ENCODE peak calls at places on chromosomes 16 and 17, in four cellular contexts. S is progenitor cell of endocrine pancreas, O is posterior cingulate gyrus, J is AG08395. B is an unnamed sample.

GRCh38 chr16:72332926-72333325 is 161.0 kb upstream of the PMFBP1 start:
- DNase-seq in J (no peak), O (peak), S (no peak), B (no peak)

GRCh38 chr16:1414532-1415265 is at the start of gene UNKL:
- DNase-seq in O (no peak), J (peak), S (peak), B (peak)

GRCh38 chr16:69859105-69859969 is 91.8 kb upstream of the CLEC18A start:
- DNase-seq in J (no peak), O (no peak), S (no peak), B (peak)

GRCh38 chr17:78416311-78416711 is 37.9 kb downstream of the PGS1 start:
- DNase-seq in O (no peak), S (no peak), J (no peak), B (no peak)

GRCh38 chr17:59028328-59028727 is 78.4 kb downstream of the TRIM37 start:
- DNase-seq in S (no peak), J (no peak), O (no peak), B (no peak)

GRCh38 chr17:43372273-43372911 is 26.4 kb upstream of the ARL4D start:
- DNase-seq in O (no peak), S (no peak), J (no peak), B (no peak)

GRCh38 chr16:70611224-70611598 is 35.1 kb upstream of the IL34 start:
- DNase-seq in S (no peak), O (no peak), J (no peak), B (no peak)

GRCh38 chr17:77451894-77452852 is 311.4 kb downstream of the SEC14L1 start:
- DNase-seq in O (peak), S (peak), J (peak), B (no peak)

GRCh38 chr16:1990336-1991134 is 765 bp downstream of the SYNGR3 start:
- DNase-seq in J (no peak), O (no peak), S (no peak), B (no peak)

GRCh38 chr16:85536073-85536410 is 77.1 kb upstream of the GSE1 start:
- DNase-seq in O (no peak), J (no peak), S (no peak), B (no peak)

GRCh38 chr17:75087558-75088453 is at the start of gene SLC16A5:
- DNase-seq in S (peak), O (peak), J (peak), B (peak)

GRCh38 chr16:85571813-85572619 is 41.1 kb upstream of the GSE1 start:
- DNase-seq in O (no peak), J (no peak), S (no peak), B (no peak)

GRCh38 chr16:30896203-30896889 is at the start of gene CTF1:
- DNase-seq in J (peak), O (no peak), S (peak), B (no peak)

GRCh38 chr17:9217151-9218067 is 196.1 kb downstream of the NTN1 start:
- DNase-seq in J (peak), S (no peak), O (no peak), B (no peak)

GRCh38 chr16:30876867-30877266 is 17.0 kb downstream of the BCL7C start:
- DNase-seq in J (no peak), O (no peak), S (no peak), B (no peak)

GRCh38 chr16:11476676-11477075 is 110.0 kb downstream of the LITAF start:
- DNase-seq in O (no peak), J (no peak), S (no peak), B (no peak)

GRCh38 chr17:27466748-27467375 is 10.6 kb downstream of the KSR1 start:
- DNase-seq in J (no peak), S (no peak), O (peak), B (no peak)

GRCh38 chr17:42421479-42422332 is 1.4 kb downstream of the CAVIN1 start:
- DNase-seq in J (peak), S (no peak), O (no peak), B (no peak)

GRCh38 chr17:8162232-8162996 is at the start of gene VAMP2:
- DNase-seq in O (peak), S (peak), J (peak), B (no peak)

GRCh38 chr16:79839851-79840321 is 239.3 kb upstream of the MAF start:
- DNase-seq in O (no peak), S (no peak), J (no peak), B (no peak)

GRCh38 chr16:20740007-20740883 is 1.4 kb downstream of the THUMPD1 start:
- DNase-seq in J (peak), O (no peak), S (no peak), B (no peak)

GRCh38 chr17:1617620-1618174 is 10.9 kb downstream of the SLC43A2 start:
- DNase-seq in O (no peak), S (no peak), J (peak), B (no peak)

GRCh38 chr17:81512984-81513668 is 527 bp upstream of the ACTG1 start:
- DNase-seq in O (peak), S (peak), J (peak), B (no peak)

GRCh38 chr16:2817496-2818277 is 650 bp downstream of the PRSS21 start:
- DNase-seq in S (no peak), J (no peak), O (peak), B (no peak)

GRCh38 chr16:69036399-69037091 is 68.9 kb upstream of the HAS3 start:
- DNase-seq in J (no peak), S (no peak), O (no peak), B (no peak)

GRCh38 chr17:13346996-13347762 is 254.6 kb downstream of the HS3ST3A1 start:
- DNase-seq in J (peak), O (no peak), S (no peak), B (no peak)

GRCh38 chr17:75720656-75721462 is at the start of gene ITGB4:
- DNase-seq in O (peak), J (peak), S (peak), B (peak)

B was measured in 8988T.